ENCODE peak calls at places on chromosome 17, in six cellular contexts. O is cardiac muscle cell; Q is CD8-positive, alpha-beta T cell; M is brain microvascular endothelial cell; B is A673; W is cardiac fibroblast. Z is an unnamed sample.
A peak's percentile ranks its signal among the peaks of the same experiment; 100 is the strongest.

GRCh38 chr17:1454541-1454940 is 1.5 kb downstream of the CRK start:
- DNase-seq in Q (no peak), O (no peak), W (no peak), M (no peak), B (no peak), Z (no peak)

GRCh38 chr17:68981288-68981687 is 26.1 kb upstream of the ABCA8 start:
- DNase-seq in B (peak; percentile 92), O (peak; percentile 92), M (peak; percentile 74), W (peak; percentile 92), Q (no peak), Z (peak; percentile 2)

GRCh38 chr17:30956764-30957374 is 14.0 kb upstream of the RNF135 start:
- DNase-seq in Q (no peak), B (no peak), M (no peak), W (peak; percentile 26), O (peak; percentile 16), Z (no peak)

GRCh38 chr17:70961341-70961740 is 792.0 kb downstream of the KCNJ2 start:
- DNase-seq in O (peak; percentile 6), B (no peak), M (peak; percentile 28), W (no peak), Q (no peak), Z (no peak)

GRCh38 chr17:74471341-74471740 is 4.9 kb downstream of the CD300A start:
- DNase-seq in M (no peak), Q (no peak), O (no peak), W (no peak), B (no peak), Z (no peak)

GRCh38 chr17:50234581-50234980 is 33.1 kb upstream of the COL1A1 start:
- DNase-seq in B (no peak), O (no peak), M (no peak), Q (no peak), W (no peak), Z (no peak)

GRCh38 chr17:3956558-3956957 is 7.7 kb downstream of the ATP2A3 start:
- DNase-seq in Q (no peak), M (no peak), B (no peak), O (no peak), W (no peak), Z (no peak)

GRCh38 chr17:48908047-48908843 is at the start of gene UBE2Z:
- DNase-seq in W (peak; percentile 98), M (peak; percentile 88), O (peak; percentile 98), B (peak; percentile 98), Q (peak; percentile 88), Z (peak; percentile 80)

GRCh38 chr17:39139137-39139516 is 12.3 kb downstream of the PLXDC1 start:
- DNase-seq in W (peak; percentile 46), B (no peak), Q (no peak), M (peak; percentile 87), O (peak; percentile 65), Z (peak; percentile 51)

GRCh38 chr17:71760062-71760720 is 360.6 kb upstream of the SOX9 start:
- DNase-seq in Q (no peak), B (no peak), W (no peak), O (no peak), M (no peak), Z (no peak)

GRCh38 chr17:57242148-57242547 is 14.2 kb upstream of the MSI2 start:
- DNase-seq in B (no peak), O (peak; percentile 4), W (peak; percentile 8), Q (no peak), M (peak; percentile 8), Z (no peak)

GRCh38 chr17:47686276-47686635 is 7.7 kb upstream of the TBKBP1 start:
- DNase-seq in W (no peak), O (no peak), Q (no peak), M (no peak), B (no peak), Z (no peak)

GRCh38 chr17:60393840-60394529 is 2.1 kb upstream of the USP32 start:
- DNase-seq in M (no peak), O (no peak), Q (no peak), W (no peak), B (no peak), Z (peak; percentile 82)

GRCh38 chr17:61532818-61533217 is 58.2 kb downstream of the NACA2 start:
- DNase-seq in O (no peak), W (no peak), B (no peak), Q (no peak), M (no peak), Z (no peak)

DNA sequence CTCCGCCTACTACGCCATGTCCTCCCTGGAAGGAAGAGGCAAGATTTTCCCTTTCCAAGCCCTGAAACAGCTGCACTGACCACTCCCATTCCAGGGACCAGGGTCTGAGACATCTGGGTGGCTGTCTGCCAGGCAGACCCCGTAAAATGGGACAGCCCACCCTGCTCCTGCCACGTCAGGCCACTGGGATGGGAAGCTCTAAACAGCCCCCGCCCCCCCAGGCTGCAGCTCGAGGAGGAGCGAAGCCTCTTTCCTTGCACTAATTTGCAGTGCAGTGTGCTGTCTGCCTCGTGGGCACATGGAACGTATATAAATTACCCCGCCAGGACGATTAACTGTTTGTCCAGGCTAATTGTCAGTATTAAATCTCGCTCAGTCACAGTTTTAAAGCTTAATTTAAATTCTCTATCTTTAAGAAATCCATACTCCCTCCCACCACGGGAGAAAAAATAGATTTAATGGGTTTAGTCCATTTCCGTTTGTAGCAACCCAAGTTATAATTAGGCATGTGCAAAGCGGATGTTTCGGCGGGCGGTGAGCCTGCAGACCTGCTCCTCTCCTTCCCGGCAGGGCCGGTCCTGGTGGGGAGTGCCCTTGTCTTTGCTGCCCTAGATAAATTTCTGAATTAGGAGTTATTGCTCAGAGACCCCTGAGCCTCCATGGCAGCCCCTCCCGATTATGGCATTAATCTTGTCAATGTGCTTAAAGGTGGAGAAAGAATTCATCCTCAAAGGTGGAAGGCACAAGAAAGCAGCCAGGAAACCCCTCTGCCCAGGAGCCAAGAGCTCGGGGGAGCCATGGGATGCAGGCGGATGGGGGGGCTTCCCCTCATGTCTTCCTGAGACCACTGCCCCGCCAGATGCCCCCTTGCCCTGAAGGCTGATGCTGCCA is 268.0 kb upstream of the TNRC6C start:
- DNase-seq in M (no peak), W (no peak), B (peak; percentile 79), Q (no peak), O (no peak), Z (no peak)
- H3K4me3 ChIP-seq in M (no peak overlapping the region), W (no peak overlapping the region), B (no peak overlapping the region), Q (peak overlapping the region; percentile 35), O (no peak overlapping the region), Z (no peak overlapping the region)

GRCh38 chr17:78840780-78841611 is at the start of gene USP36:
- DNase-seq in B (peak; percentile 99), M (peak; percentile 98), Q (peak; percentile 100), O (peak; percentile 100), W (peak; percentile 100), Z (peak; percentile 95)
- TF ChIP-seq CTCF in B (no peak), M (no peak), Q (no peak), O (no peak), W (no peak), Z (no peak)

GRCh38 chr17:75550139-75550465 is 24.6 kb downstream of the LLGL2 start:
- DNase-seq in M (no peak), Q (no peak), O (no peak), W (no peak), B (no peak), Z (no peak)
- H3K4me3 ChIP-seq in M (no peak overlapping the region), Q (no peak overlapping the region), O (no peak overlapping the region), W (no peak overlapping the region), B (no peak overlapping the region), Z (no peak overlapping the region)

GRCh38 chr17:44321246-44322120 is 3.1 kb downstream of the SLC25A39 start:
- DNase-seq in W (no peak), O (no peak), B (no peak), M (no peak), Q (no peak), Z (no peak)

GRCh38 chr17:44323359-44324091 is 1.1 kb downstream of the SLC25A39 start:
- DNase-seq in M (no peak), O (no peak), Q (no peak), W (no peak), B (no peak), Z (no peak)

GRCh38 chr17:44324092-44324570 is 492 bp downstream of the SLC25A39 start:
- DNase-seq in W (no peak), B (no peak), O (no peak), M (no peak), Q (no peak), Z (no peak)

GRCh38 chr17:44320066-44320465 is 4.6 kb downstream of the SLC25A39 start:
- DNase-seq in M (no peak), O (no peak), Q (no peak), B (no peak), W (no peak), Z (no peak)

DNA sequence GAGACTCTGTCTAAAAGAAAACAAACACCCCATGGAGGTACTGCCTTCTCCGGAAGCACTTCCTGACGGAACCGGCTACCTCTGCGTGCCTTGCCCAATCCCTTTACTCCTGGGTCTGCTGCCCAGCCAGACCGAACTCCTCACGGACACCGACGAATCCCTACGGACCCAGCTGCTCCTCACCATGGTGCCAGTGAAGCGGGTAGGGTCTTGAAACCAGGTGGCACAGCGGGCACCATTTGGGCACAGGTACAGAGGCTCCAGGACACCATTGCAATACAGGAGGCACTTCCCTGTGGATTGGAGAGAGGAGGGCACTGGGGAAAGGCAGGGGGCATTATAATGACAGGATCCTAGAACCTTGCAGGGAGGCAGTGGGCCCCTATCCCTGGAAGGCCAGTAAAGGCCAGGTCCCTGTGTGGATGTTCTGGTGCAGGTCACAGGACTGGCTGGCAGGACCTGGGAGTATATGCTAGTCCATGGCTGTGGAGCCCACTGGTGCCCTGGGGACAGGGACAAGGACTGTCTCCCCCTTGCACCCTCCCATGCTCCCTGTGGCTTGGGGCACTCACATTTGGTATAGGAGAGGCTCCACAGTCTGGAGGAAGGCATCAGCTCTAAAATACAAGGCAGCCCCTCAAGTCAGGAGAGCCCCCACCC is 2.3 kb downstream of the SLC25A39 start:
- DNase-seq in O (no peak), W (no peak), B (no peak), Q (no peak), M (no peak), Z (no peak)
- TF ChIP-seq CTCF in O (no peak), W (no peak), B (no peak), Q (no peak), M (no peak), Z (no peak)

GRCh38 chr17:36691606-36692005 is 90.2 kb downstream of the MRM1 start:
- DNase-seq in O (no peak), B (no peak), W (no peak), M (no peak), Q (no peak), Z (no peak)
- H3K4me3 ChIP-seq in O (no peak overlapping the region), B (no peak overlapping the region), W (no peak overlapping the region), M (no peak overlapping the region), Q (no peak overlapping the region), Z (no peak overlapping the region)

DNA sequence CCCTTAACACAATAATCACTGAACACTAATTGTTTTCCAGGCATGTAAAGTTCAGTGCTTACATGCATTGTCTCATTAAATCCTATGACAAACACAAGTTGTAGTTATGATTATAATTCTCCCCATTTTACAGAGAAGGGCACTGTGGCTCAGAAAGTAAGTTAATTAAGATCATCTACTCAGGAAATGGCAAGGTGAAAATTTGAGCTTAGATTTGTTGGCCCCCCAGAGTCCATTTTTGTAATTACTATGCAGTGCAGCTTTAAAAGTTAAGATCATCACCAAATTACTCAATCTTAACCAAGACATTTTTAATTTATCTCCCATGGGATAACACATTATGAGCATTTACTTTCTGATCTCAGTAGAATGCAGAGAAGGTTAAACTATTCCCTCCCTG is 34.2 kb upstream of the CCL1 start:
- DNase-seq in B (no peak), O (no peak), W (no peak), M (no peak), Q (no peak), Z (no peak)
- TF ChIP-seq CTCF in B (no peak), O (peak; percentile 3), W (no peak), M (no peak), Q (no peak), Z (no peak)

Z was measured in retinal pigment epithelial cell.